ENCODE peak calls at places on chromosome 6, in four cellular contexts. A, X, W and H are unnamed samples.

GRCh38 chr6:15663057-15663638 is 320 bp upstream of the DTNBP1 start:
- DNase-seq in A (no peak), X (peak), W (no peak), H (no peak)

GRCh38 chr6:138387577-138388368 is 10.1 kb downstream of the SMIM28 start:
- DNase-seq in X (no peak), W (no peak), A (no peak), H (no peak)

GRCh38 chr6:118867181-118867580 is 26.8 kb upstream of the ASF1A start:
- DNase-seq in X (peak), A (no peak), W (no peak), H (no peak)

GRCh38 chr6:105886812-105887513 is 199.2 kb upstream of the PRDM1 start:
- DNase-seq in W (no peak), A (no peak), X (no peak), H (no peak)

GRCh38 chr6:13980534-13980933 is 55.8 kb downstream of the RNF182 start:
- DNase-seq in A (no peak), W (no peak), X (no peak), H (no peak)

GRCh38 chr6:158769696-158770446 is 49.3 kb downstream of the EZR start:
- DNase-seq in X (no peak), A (no peak), W (no peak), H (no peak)

GRCh38 chr6:131828080-131828479 is 20.3 kb downstream of the ENPP1 start:
- DNase-seq in X (peak), W (no peak), A (no peak), H (no peak)

GRCh38 chr6:148323344-148323743 is 19.3 kb upstream of the SASH1 start:
- DNase-seq in W (no peak), X (peak), A (no peak), H (no peak)

GRCh38 chr6:3278691-3279090 is 19.9 kb downstream of the PSMG4 start:
- DNase-seq in X (no peak), W (no peak), A (no peak), H (no peak)

GRCh38 chr6:169619650-169620049 is 82.2 kb downstream of the WDR27 start:
- DNase-seq in W (no peak), X (peak), A (no peak), H (no peak)

GRCh38 chr6:69422474-69422873 is 374.3 kb downstream of the LMBRD1 start:
- DNase-seq in A (no peak), W (no peak), X (no peak), H (no peak)

GRCh38 chr6:94341173-94341572 is 921.8 kb upstream of the EPHA7 start:
- DNase-seq in X (no peak), A (no peak), W (no peak), H (no peak)

GRCh38 chr6:122789078-122789861 is at the start of gene SMPDL3A:
- DNase-seq in X (peak), W (peak), A (peak), H (peak)

GRCh38 chr6:108588586-108588985 is 27.9 kb downstream of the FOXO3 start:
- DNase-seq in A (no peak), X (peak), W (no peak), H (no peak)

GRCh38 chr6:20811112-20811746 is 277.0 kb downstream of the CDKAL1 start:
- DNase-seq in X (peak), A (peak), W (no peak), H (no peak)

GRCh38 chr6:8825726-8826125 is 390.4 kb upstream of the SLC35B3 start:
- DNase-seq in W (no peak), A (no peak), X (no peak), H (no peak)

GRCh38 chr6:77620290-77620882 is 32.5 kb upstream of the MEI4 start:
- DNase-seq in W (no peak), A (no peak), X (peak), H (no peak)

GRCh38 chr6:169190144-169190584 is 63.5 kb downstream of the THBS2 start:
- DNase-seq in X (peak), W (no peak), A (no peak), H (no peak)

GRCh38 chr6:102298066-102298465 is 904.6 kb downstream of the GRIK2 start:
- DNase-seq in X (no peak), A (no peak), W (no peak), H (no peak)

GRCh38 chr6:159713984-159714383 is 13.3 kb upstream of the WTAP start:
- DNase-seq in X (no peak), W (no peak), A (no peak), H (no peak)

GRCh38 chr6:40874495-40874894 is 164.5 kb downstream of the UNC5CL start:
- DNase-seq in W (no peak), X (no peak), A (no peak), H (no peak)

GRCh38 chr6:116866281-116866871 is 10.7 kb upstream of the RFX6 start:
- DNase-seq in W (no peak), A (no peak), X (peak), H (no peak)

GRCh38 chr6:89999154-89999553 is 104.9 kb downstream of the GJA10 start:
- DNase-seq in X (no peak), A (peak), W (no peak), H (no peak)

GRCh38 chr6:26240157-26240980 is 124.6 kb upstream of the BTN3A2 start:
- DNase-seq in A (no peak), X (peak), W (no peak), H (peak)

GRCh38 chr6:49410564-49410963 is 52.5 kb downstream of the MMUT start:
- DNase-seq in W (no peak), X (no peak), A (no peak), H (no peak)

GRCh38 chr6:2126351-2126750 is 119.1 kb downstream of the GMDS start:
- DNase-seq in X (no peak), A (no peak), W (no peak), H (no peak)

GRCh38 chr6:75930954-75931689 is 141.3 kb downstream of the IMPG1 start:
- DNase-seq in X (peak), W (no peak), A (no peak), H (no peak)

GRCh38 chr6:75933387-75933975 is 139.0 kb downstream of the IMPG1 start:
- DNase-seq in X (no peak), W (no peak), A (no peak), H (no peak)

GRCh38 chr6:75934643-75935472 is 137.6 kb downstream of the IMPG1 start:
- DNase-seq in W (peak), X (peak), A (peak), H (no peak)

GRCh38 chr6:75935473-75935793 is 137.0 kb downstream of the IMPG1 start:
- DNase-seq in X (no peak), A (no peak), W (no peak), H (no peak)

DNA sequence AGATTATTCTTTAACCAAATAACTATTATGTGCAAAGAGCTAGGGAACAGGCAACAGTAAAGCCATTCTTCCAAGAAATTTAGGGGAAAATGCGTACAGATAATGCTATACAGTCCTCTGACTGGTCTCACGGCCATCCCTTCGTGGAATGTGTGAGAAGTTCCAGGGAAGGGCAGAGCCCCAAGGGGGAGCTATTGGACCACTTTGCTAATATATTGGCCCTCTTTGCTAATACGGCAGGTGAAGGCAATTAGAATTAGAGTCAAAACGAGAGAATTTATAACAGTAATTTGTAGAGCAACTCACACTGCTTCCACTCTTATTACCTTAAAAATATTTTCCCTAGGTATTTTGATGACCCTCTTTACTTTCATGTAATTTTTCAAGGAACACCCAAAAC is 140.4 kb downstream of the IMPG1 start:
- DNase-seq in X (peak), W (peak), A (peak), H (no peak)
- TF ChIP-seq CTCF in X (peak), W (peak), A (peak), H (no peak)

GRCh38 chr6:161369339-161369738 is 95.5 kb upstream of the AGPAT4 start:
- DNase-seq in A (no peak), X (peak), W (no peak), H (no peak)
- TF ChIP-seq CTCF in A (no peak), X (no peak), W (no peak), H (no peak)

GRCh38 chr6:57089687-57090457 is at the start of gene ZNF451:
- DNase-seq in X (peak), A (peak), W (peak), H (peak)
- TF ChIP-seq CTCF in X (no peak), A (no peak), W (peak), H (no peak)

DNA sequence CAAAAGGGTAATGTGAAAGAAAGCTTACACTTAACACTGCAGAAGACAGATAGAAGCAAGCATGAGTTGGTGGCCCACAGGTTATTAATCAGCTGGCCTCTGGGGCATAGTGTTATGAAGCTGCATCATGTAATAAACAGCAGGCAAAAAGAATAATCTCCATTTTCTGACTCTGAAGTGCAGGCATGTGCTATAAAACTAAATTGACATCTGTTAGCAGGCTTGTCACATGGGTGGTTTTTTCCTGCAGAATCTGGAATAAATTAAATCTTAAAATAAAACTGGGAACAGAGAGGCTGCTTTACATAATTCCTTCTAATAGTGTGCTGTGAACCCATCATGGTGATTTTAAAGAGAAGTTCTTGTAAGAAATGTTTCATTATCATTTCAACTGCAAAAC is 73.3 kb downstream of the METTL24 start:
- DNase-seq in A (no peak), W (no peak), X (no peak), H (no peak)
- TF ChIP-seq CTCF in A (no peak), W (no peak), X (no peak), H (no peak)

GRCh38 chr6:43714311-43715055 is 26.9 kb upstream of the MRPS18A start:
- DNase-seq in A (no peak), W (no peak), X (no peak), H (no peak)
- TF ChIP-seq CTCF in A (no peak), W (no peak), X (no peak), H (no peak)

DNA sequence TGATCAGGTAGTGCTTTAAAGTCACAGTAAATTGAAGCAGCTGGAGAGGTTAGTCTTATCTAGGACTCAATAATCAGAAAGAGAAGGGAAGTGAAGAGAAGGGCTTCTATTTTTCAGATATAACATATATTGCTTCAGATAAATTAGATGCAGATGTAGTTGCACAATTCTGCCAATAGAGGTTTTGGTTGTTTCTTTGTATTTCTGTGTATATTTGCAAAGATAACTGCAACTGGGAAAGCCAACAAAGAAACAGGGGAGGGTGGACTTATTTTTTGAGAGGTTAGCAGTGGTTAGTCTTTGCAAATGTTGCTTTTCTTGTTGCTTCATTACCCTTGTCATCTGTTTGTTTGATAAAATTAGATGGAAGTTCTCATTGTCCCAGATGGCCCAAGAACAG is 106.6 kb downstream of the ADGRG6 start:
- DNase-seq in W (no peak), A (no peak), X (peak), H (no peak)
- TF ChIP-seq CTCF in W (peak), A (no peak), X (peak), H (no peak)

GRCh38 chr6:149860834-149861602 is 3.1 kb downstream of the LRP11 start:
- DNase-seq in X (peak), W (no peak), A (no peak), H (no peak)
- TF ChIP-seq CTCF in X (no peak), W (no peak), A (no peak), H (no peak)